ENCODE peak calls at places on chromosomes 5 and 9, in six cellular contexts. One of them, this sample, is unnamed.

GRCh38 chr9:90827181-90827866 is 25.7 kb downstream of the SYK start:
- DNase-seq in stomach: no peak
- DNase-seq in fibroblast of lung: no peak
- DNase-seq in psoas muscle: no peak
- DNase-seq in left ventricle myocardium inferior: no peak
- DNase-seq in cardiac muscle cell: no peak
- DNase-seq in this sample: no peak

GRCh38 chr9:89606049-89606481 is 1.3 kb downstream of the GADD45G start:
- DNase-seq in psoas muscle: peak; percentile 87
- DNase-seq in fibroblast of lung: peak; percentile 71
- DNase-seq in left ventricle myocardium inferior: peak; percentile 78
- DNase-seq in cardiac muscle cell: peak; percentile 75
- DNase-seq in stomach: peak; percentile 86
- DNase-seq in this sample: peak; percentile 81

GRCh38 chr5:118314936-118315335 is 673.4 kb downstream of the DTWD2 start:
- DNase-seq in psoas muscle: no peak
- DNase-seq in stomach: no peak
- DNase-seq in fibroblast of lung: peak; percentile 2
- DNase-seq in left ventricle myocardium inferior: no peak
- DNase-seq in cardiac muscle cell: no peak
- DNase-seq in this sample: no peak

GRCh38 chr5:9832921-9833320 is 202.8 kb upstream of the TAS2R1 start:
- DNase-seq in cardiac muscle cell: no peak
- DNase-seq in fibroblast of lung: no peak
- DNase-seq in psoas muscle: no peak
- DNase-seq in left ventricle myocardium inferior: no peak
- DNase-seq in stomach: no peak
- DNase-seq in this sample: peak; percentile 62

GRCh38 chr9:89790542-89791109 is 185.8 kb downstream of the GADD45G start:
- DNase-seq in fibroblast of lung: no peak
- DNase-seq in stomach: no peak
- DNase-seq in left ventricle myocardium inferior: no peak
- DNase-seq in psoas muscle: peak; percentile 8
- DNase-seq in cardiac muscle cell: no peak
- DNase-seq in this sample: no peak

GRCh38 chr5:6766558-6767191 is 53.4 kb downstream of the TENT4A start:
- DNase-seq in stomach: peak; percentile 94
- DNase-seq in psoas muscle: peak; percentile 95
- DNase-seq in fibroblast of lung: peak; percentile 22
- DNase-seq in left ventricle myocardium inferior: peak; percentile 81
- DNase-seq in cardiac muscle cell: peak; percentile 44
- DNase-seq in this sample: no peak

GRCh38 chr5:153147891-153148623 is 342.4 kb upstream of the GRIA1 start:
- DNase-seq in psoas muscle: no peak
- DNase-seq in fibroblast of lung: peak; percentile 49
- DNase-seq in left ventricle myocardium inferior: no peak
- DNase-seq in cardiac muscle cell: peak; percentile 73
- DNase-seq in stomach: no peak
- DNase-seq in this sample: peak; percentile 45

GRCh38 chr5:10632110-10632903 is 68.4 kb downstream of the ANKRD33B start:
- DNase-seq in psoas muscle: peak; percentile 44
- DNase-seq in left ventricle myocardium inferior: no peak
- DNase-seq in fibroblast of lung: peak; percentile 44
- DNase-seq in cardiac muscle cell: no peak
- DNase-seq in stomach: no peak
- DNase-seq in this sample: no peak

GRCh38 chr9:32490601-32491000 is 35.4 kb downstream of the RIGI start:
- DNase-seq in fibroblast of lung: no peak
- DNase-seq in stomach: no peak
- DNase-seq in left ventricle myocardium inferior: no peak
- DNase-seq in cardiac muscle cell: no peak
- DNase-seq in psoas muscle: no peak
- DNase-seq in this sample: no peak

GRCh38 chr5:138702166-138702826 is 50.9 kb upstream of the CTNNA1 start:
- DNase-seq in fibroblast of lung: peak; percentile 37
- DNase-seq in stomach: no peak
- DNase-seq in psoas muscle: no peak
- DNase-seq in left ventricle myocardium inferior: no peak
- DNase-seq in cardiac muscle cell: no peak
- DNase-seq in this sample: peak; percentile 38

GRCh38 chr5:17042041-17042440 is 106.0 kb upstream of the MYO10 start:
- DNase-seq in fibroblast of lung: no peak
- DNase-seq in left ventricle myocardium inferior: no peak
- DNase-seq in stomach: no peak
- DNase-seq in psoas muscle: no peak
- DNase-seq in cardiac muscle cell: no peak
- DNase-seq in this sample: no peak

GRCh38 chr5:53091304-53091703 is 18.3 kb downstream of the MOCS2 start:
- DNase-seq in fibroblast of lung: peak; percentile 64
- DNase-seq in left ventricle myocardium inferior: no peak
- DNase-seq in stomach: no peak
- DNase-seq in cardiac muscle cell: no peak
- DNase-seq in psoas muscle: no peak
- DNase-seq in this sample: no peak

GRCh38 chr9:125523681-125524080 is 183.3 kb downstream of the MAPKAP1 start:
- DNase-seq in psoas muscle: no peak
- DNase-seq in cardiac muscle cell: no peak
- DNase-seq in stomach: no peak
- DNase-seq in fibroblast of lung: no peak
- DNase-seq in left ventricle myocardium inferior: no peak
- DNase-seq in this sample: no peak

GRCh38 chr9:74007833-74008232 is 489.3 kb upstream of the RORB start:
- DNase-seq in fibroblast of lung: no peak
- DNase-seq in cardiac muscle cell: no peak
- DNase-seq in stomach: no peak
- DNase-seq in left ventricle myocardium inferior: no peak
- DNase-seq in psoas muscle: no peak
- DNase-seq in this sample: no peak

GRCh38 chr5:170414786-170415185 is 25.6 kb upstream of the KCNMB1 start:
- DNase-seq in left ventricle myocardium inferior: no peak
- DNase-seq in cardiac muscle cell: no peak
- DNase-seq in fibroblast of lung: no peak
- DNase-seq in stomach: no peak
- DNase-seq in psoas muscle: no peak
- DNase-seq in this sample: no peak

GRCh38 chr5:90606539-90606938 is 47.9 kb downstream of the ADGRV1 start:
- DNase-seq in stomach: no peak
- DNase-seq in fibroblast of lung: no peak
- DNase-seq in psoas muscle: no peak
- DNase-seq in left ventricle myocardium inferior: no peak
- DNase-seq in cardiac muscle cell: peak; percentile 28
- DNase-seq in this sample: no peak

GRCh38 chr9:116753389-116753788 is 66.3 kb downstream of the TRIM32 start:
- DNase-seq in cardiac muscle cell: no peak
- DNase-seq in left ventricle myocardium inferior: no peak
- DNase-seq in psoas muscle: no peak
- DNase-seq in fibroblast of lung: no peak
- DNase-seq in stomach: no peak
- DNase-seq in this sample: no peak

GRCh38 chr5:145921211-145921610 is 15.2 kb upstream of the SH3RF2 start:
- DNase-seq in stomach: no peak
- DNase-seq in left ventricle myocardium inferior: no peak
- DNase-seq in psoas muscle: no peak
- DNase-seq in fibroblast of lung: no peak
- DNase-seq in cardiac muscle cell: no peak
- DNase-seq in this sample: no peak

GRCh38 chr9:133515240-133515610 is 9.5 kb downstream of the MYMK start:
- DNase-seq in cardiac muscle cell: no peak
- DNase-seq in fibroblast of lung: no peak
- DNase-seq in left ventricle myocardium inferior: no peak
- DNase-seq in psoas muscle: peak; percentile 26
- DNase-seq in stomach: no peak
- DNase-seq in this sample: no peak

GRCh38 chr5:74072646-74073045 is 446.6 kb downstream of the ARHGEF28 start:
- DNase-seq in stomach: no peak
- DNase-seq in cardiac muscle cell: no peak
- DNase-seq in left ventricle myocardium inferior: no peak
- DNase-seq in psoas muscle: no peak
- DNase-seq in fibroblast of lung: no peak
- DNase-seq in this sample: no peak

GRCh38 chr9:70475211-70475610 is 60.8 kb upstream of the KLF9 start:
- DNase-seq in cardiac muscle cell: no peak
- DNase-seq in left ventricle myocardium inferior: no peak
- DNase-seq in psoas muscle: no peak
- DNase-seq in stomach: peak; percentile 30
- DNase-seq in fibroblast of lung: no peak
- DNase-seq in this sample: no peak

GRCh38 chr9:129697111-129697955 is 31.9 kb downstream of the PRRX2 start:
- DNase-seq in psoas muscle: peak; percentile 76
- DNase-seq in fibroblast of lung: peak; percentile 66
- DNase-seq in cardiac muscle cell: peak; percentile 75
- DNase-seq in stomach: no peak
- DNase-seq in left ventricle myocardium inferior: peak; percentile 41
- DNase-seq in this sample: no peak

GRCh38 chr5:154228696-154229095 is 38.2 kb downstream of the GALNT10 start:
- DNase-seq in cardiac muscle cell: no peak
- DNase-seq in left ventricle myocardium inferior: no peak
- DNase-seq in fibroblast of lung: no peak
- DNase-seq in stomach: no peak
- DNase-seq in psoas muscle: no peak
- DNase-seq in this sample: no peak

GRCh38 chr9:101398930-101399640 is 434 bp downstream of the ZNF189 start:
- DNase-seq in psoas muscle: no peak
- DNase-seq in stomach: peak; percentile 31
- DNase-seq in fibroblast of lung: peak; percentile 2
- DNase-seq in cardiac muscle cell: peak; percentile 12
- DNase-seq in left ventricle myocardium inferior: no peak
- DNase-seq in this sample: no peak

GRCh38 chr5:24668050-24668449 is 23.3 kb upstream of the CDH10 start:
- DNase-seq in psoas muscle: no peak
- DNase-seq in cardiac muscle cell: no peak
- DNase-seq in stomach: no peak
- DNase-seq in fibroblast of lung: no peak
- DNase-seq in left ventricle myocardium inferior: no peak
- DNase-seq in this sample: no peak

GRCh38 chr9:128798896-128799295 is 11.8 kb downstream of the TBC1D13 start:
- DNase-seq in stomach: no peak
- DNase-seq in psoas muscle: no peak
- DNase-seq in fibroblast of lung: no peak
- DNase-seq in left ventricle myocardium inferior: no peak
- DNase-seq in cardiac muscle cell: no peak
- DNase-seq in this sample: no peak

GRCh38 chr5:113214606-113215323 is 220.0 kb downstream of the TSSK1B start:
- DNase-seq in cardiac muscle cell: no peak
- DNase-seq in psoas muscle: no peak
- DNase-seq in stomach: no peak
- DNase-seq in fibroblast of lung: no peak
- DNase-seq in left ventricle myocardium inferior: no peak
- DNase-seq in this sample: no peak
- H3K4me1 ChIP-seq in cardiac muscle cell: peaks cover 92% of the 10 kb centered on the region
- H3K4me1 ChIP-seq in psoas muscle: peaks cover 15% of the 10 kb centered on the region
- H3K4me1 ChIP-seq in stomach: peaks cover 19% of the 10 kb centered on the region
- H3K4me1 ChIP-seq in fibroblast of lung: no peaks in the 10 kb centered on the region
- H3K4me1 ChIP-seq in left ventricle myocardium inferior: peaks cover 89% of the 10 kb centered on the region
- H3K4me1 ChIP-seq in this sample: no peaks in the 10 kb centered on the region

GRCh38 chr9:37206121-37206620 is 85.8 kb downstream of the ZCCHC7 start:
- DNase-seq in stomach: no peak
- DNase-seq in cardiac muscle cell: no peak
- DNase-seq in left ventricle myocardium inferior: no peak
- DNase-seq in fibroblast of lung: no peak
- DNase-seq in psoas muscle: no peak
- DNase-seq in this sample: no peak

GRCh38 chr9:37210737-37211523 is 90.6 kb downstream of the ZCCHC7 start:
- DNase-seq in psoas muscle: no peak
- DNase-seq in left ventricle myocardium inferior: no peak
- DNase-seq in stomach: no peak
- DNase-seq in fibroblast of lung: peak; percentile 23
- DNase-seq in cardiac muscle cell: no peak
- DNase-seq in this sample: no peak

GRCh38 chr9:37215456-37216229 is 95.3 kb downstream of the ZCCHC7 start:
- DNase-seq in psoas muscle: no peak
- DNase-seq in left ventricle myocardium inferior: no peak
- DNase-seq in fibroblast of lung: peak; percentile 3
- DNase-seq in stomach: no peak
- DNase-seq in cardiac muscle cell: no peak
- DNase-seq in this sample: no peak

GRCh38 chr9:37212435-37212834 is 92.1 kb downstream of the ZCCHC7 start:
- DNase-seq in cardiac muscle cell: no peak
- DNase-seq in left ventricle myocardium inferior: no peak
- DNase-seq in stomach: no peak
- DNase-seq in psoas muscle: no peak
- DNase-seq in fibroblast of lung: no peak
- DNase-seq in this sample: no peak

DNA sequence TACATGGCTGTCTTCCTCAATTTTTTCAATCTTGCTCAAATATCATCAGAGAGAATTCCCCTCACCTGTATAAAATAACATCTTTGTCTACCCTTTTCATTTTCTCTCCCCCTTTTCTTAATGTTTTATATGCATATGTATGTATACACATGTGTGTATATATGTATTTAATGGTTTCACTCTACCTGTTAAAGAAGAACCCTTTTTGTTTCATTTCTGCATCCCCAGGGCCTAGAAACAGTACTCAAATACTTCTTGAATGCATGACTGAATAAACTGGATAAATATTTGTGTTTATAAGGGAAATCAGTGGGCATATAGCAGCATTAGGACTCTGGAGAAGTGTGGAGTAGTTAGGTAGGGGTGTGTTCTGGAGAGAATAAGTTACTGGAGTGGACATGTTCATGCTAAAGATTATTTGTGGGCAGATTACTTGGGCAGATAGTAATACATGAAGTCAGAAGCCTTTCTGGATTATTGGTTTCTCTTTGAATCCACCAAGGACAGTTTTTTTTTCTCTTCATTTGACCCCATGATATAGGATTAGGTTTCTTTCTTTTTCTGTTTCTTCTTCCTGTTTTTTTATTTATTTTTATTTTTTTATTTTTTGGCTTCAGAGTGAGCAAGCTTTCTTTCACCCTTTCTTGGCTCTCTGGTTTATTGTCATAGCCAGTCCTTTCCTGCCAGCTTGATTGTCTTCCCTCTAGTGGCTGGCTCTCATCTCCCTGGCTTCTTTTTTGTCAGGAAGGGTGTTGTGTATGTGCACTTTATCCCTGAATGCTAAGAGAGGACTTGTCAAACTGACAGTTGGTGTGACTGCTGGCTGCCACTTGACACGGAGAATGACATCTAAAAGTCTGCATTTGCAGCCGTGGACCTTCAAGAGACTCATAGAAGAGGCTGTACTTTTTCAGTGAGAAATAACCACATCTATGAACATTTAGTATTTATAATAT is 89.3 kb downstream of the ZCCHC7 start:
- DNase-seq in left ventricle myocardium inferior: no peak
- DNase-seq in stomach: no peak
- DNase-seq in fibroblast of lung: peak; percentile 9
- DNase-seq in cardiac muscle cell: peak; percentile 12
- DNase-seq in psoas muscle: no peak
- DNase-seq in this sample: no peak
- TF ChIP-seq CTCF in left ventricle myocardium inferior: peak; percentile 37
- TF ChIP-seq CTCF in stomach: no peak
- TF ChIP-seq CTCF in fibroblast of lung: no peak
- TF ChIP-seq CTCF in cardiac muscle cell: peak; percentile 22
- TF ChIP-seq CTCF in psoas muscle: no peak
- TF ChIP-seq CTCF in this sample: peak; percentile 40

GRCh38 chr5:141121985-141122384 is 367 bp downstream of the PCDHB4 start:
- DNase-seq in psoas muscle: no peak
- DNase-seq in left ventricle myocardium inferior: no peak
- DNase-seq in cardiac muscle cell: no peak
- DNase-seq in stomach: no peak
- DNase-seq in fibroblast of lung: no peak
- DNase-seq in this sample: no peak
- H3K4me3 ChIP-seq in psoas muscle: peak overlapping the region; percentile 57
- H3K4me3 ChIP-seq in left ventricle myocardium inferior: peak overlapping the region; percentile 51
- H3K4me3 ChIP-seq in cardiac muscle cell: no peak overlapping the region
- H3K4me3 ChIP-seq in stomach: peak overlapping the region; percentile 12
- H3K4me3 ChIP-seq in fibroblast of lung: no peak overlapping the region
- H3K4me3 ChIP-seq in this sample: no peak overlapping the region

GRCh38 chr5:166338801-166339200 is 1952.6 kb upstream of the WWC1 start:
- DNase-seq in left ventricle myocardium inferior: no peak
- DNase-seq in cardiac muscle cell: no peak
- DNase-seq in fibroblast of lung: no peak
- DNase-seq in psoas muscle: no peak
- DNase-seq in stomach: no peak
- DNase-seq in this sample: no peak
- H3K4me1 ChIP-seq in left ventricle myocardium inferior: no peaks in the 10 kb centered on the region
- H3K4me1 ChIP-seq in cardiac muscle cell: no peaks in the 10 kb centered on the region
- H3K4me1 ChIP-seq in fibroblast of lung: no peaks in the 10 kb centered on the region
- H3K4me1 ChIP-seq in psoas muscle: no peaks in the 10 kb centered on the region
- H3K4me1 ChIP-seq in stomach: no peaks in the 10 kb centered on the region
- H3K4me1 ChIP-seq in this sample: no peaks in the 10 kb centered on the region

This sample was measured in Caco-2.